ENCODE peak calls at places on chromosomes 1 and 21, in five cellular contexts. D is cardiac fibroblast; I is activated CD8-positive, alpha-beta memory T cell treated with anti-CD3 and anti-CD28 coated beads for 4 hours; E is pons; Z is putamen. O is an unnamed sample.

GRCh38 chr1:30636621-30637020 is 86.8 kb downstream of the MATN1 start:
- DNase-seq in E (no peak), Z (no peak), I (no peak), D (no peak), O (no peak)

GRCh38 chr1:33716976-33717688 is 146.7 kb upstream of the HMGB4 start:
- DNase-seq in I (no peak), Z (no peak), E (no peak), D (no peak), O (no peak)

GRCh38 chr1:213820362-213821149 is 167.2 kb upstream of the PROX1 start:
- DNase-seq in E (no peak), Z (no peak), I (no peak), D (no peak), O (peak; percentile 8)

GRCh38 chr1:5734996-5735395 is 257.2 kb downstream of the NPHP4 start:
- DNase-seq in I (no peak), E (no peak), D (no peak), Z (no peak), O (no peak)

GRCh38 chr1:160639652-160640051 is 7.2 kb downstream of the SLAMF1 start:
- DNase-seq in Z (no peak), D (peak; percentile 12), E (no peak), I (no peak), O (no peak)

GRCh38 chr1:164577291-164577690 is 18.3 kb downstream of the PBX1 start:
- DNase-seq in E (no peak), Z (no peak), D (peak; percentile 48), I (no peak), O (no peak)

GRCh38 chr1:32014937-32015363 is 1.3 kb downstream of the KHDRBS1 start:
- DNase-seq in E (peak; percentile 40), D (no peak), I (no peak), Z (no peak), O (no peak)

GRCh38 chr1:117796226-117796625 is 133.2 kb downstream of the GDAP2 start:
- DNase-seq in I (no peak), Z (no peak), D (no peak), E (no peak), O (no peak)

GRCh38 chr1:47181095-47181954 is 8.5 kb downstream of the PDZK1IP1 start:
- DNase-seq in Z (no peak), D (no peak), E (no peak), I (no peak), O (no peak)

GRCh38 chr21:38646213-38646837 is 148.0 kb upstream of the ERG start:
- DNase-seq in I (no peak), D (peak; percentile 28), Z (no peak), E (no peak), O (no peak)

O was measured in T47D.